ENCODE peak calls at places on chromosomes 4 and X, in four cellular contexts. S is astrocyte of the spinal cord, J is B cell, L is BJ. H is an unnamed sample.

GRCh38 chr4:40316782-40317635 is 18.1 kb upstream of the CHRNA9 start:
- DNase-seq in S (peak), J (peak), L (peak), H (peak)

GRCh38 chr4:3029464-3029863 is 44.9 kb downstream of the HTT-AS start:
- DNase-seq in S (no peak), J (no peak), L (no peak), H (no peak)

GRCh38 chrX:15142084-15142715 is 127.7 kb downstream of the ASB9 start:
- DNase-seq in S (peak), J (no peak), L (no peak), H (peak)

GRCh38 chr4:99853993-99854392 is 37.4 kb downstream of the DAPP1 start:
- DNase-seq in S (no peak), J (no peak), L (no peak), H (no peak)

GRCh38 chr4:99209671-99210070 is 9.4 kb downstream of the ADH6 start:
- DNase-seq in S (no peak), J (no peak), L (peak), H (no peak)

GRCh38 chr4:1209821-1210220 is 37.4 kb upstream of the SPON2 start:
- DNase-seq in S (peak), J (peak), L (peak), H (no peak)

GRCh38 chrX:128975716-128976115 is 547.6 kb downstream of the SMARCA1 start:
- DNase-seq in S (peak), J (no peak), L (no peak), H (peak)

GRCh38 chr4:26860922-26861433 is 337 bp downstream of the STIM2 start:
- DNase-seq in S (peak), J (peak), L (no peak), H (peak)

GRCh38 chr4:70718811-70719604 is 2.8 kb upstream of the RUFY3 start:
- DNase-seq in S (no peak), J (no peak), L (no peak), H (no peak)

GRCh38 chrX:112636951-112637541 is 42.7 kb downstream of the LHFPL1 start:
- DNase-seq in S (peak), J (no peak), L (peak), H (no peak)

GRCh38 chrX:134396174-134396573 is 63.8 kb upstream of the HPRT1 start:
- DNase-seq in S (no peak), J (no peak), L (no peak), H (no peak)

GRCh38 chr4:74878323-74878722 is 54.6 kb upstream of the PARM1 start:
- DNase-seq in S (no peak), J (no peak), L (no peak), H (no peak)

GRCh38 chr4:142098380-142098779 is 462.0 kb downstream of the IL15 start:
- DNase-seq in S (no peak), J (no peak), L (no peak), H (no peak)

GRCh38 chrX:44432641-44433040 is 89.2 kb upstream of the EFHC2 start:
- DNase-seq in S (no peak), J (no peak), L (no peak), H (no peak)

GRCh38 chr4:183257808-183258207 is 62.3 kb downstream of the CLDN22 start:
- DNase-seq in S (no peak), J (no peak), L (no peak), H (no peak)
- TF ChIP-seq CTCF in S (no peak), J (no peak), L (no peak), H (no peak)

GRCh38 chrX:119852410-119853353 is at the start of gene UPF3B:
- DNase-seq in S (peak), J (peak), L (peak), H (peak)

DNA sequence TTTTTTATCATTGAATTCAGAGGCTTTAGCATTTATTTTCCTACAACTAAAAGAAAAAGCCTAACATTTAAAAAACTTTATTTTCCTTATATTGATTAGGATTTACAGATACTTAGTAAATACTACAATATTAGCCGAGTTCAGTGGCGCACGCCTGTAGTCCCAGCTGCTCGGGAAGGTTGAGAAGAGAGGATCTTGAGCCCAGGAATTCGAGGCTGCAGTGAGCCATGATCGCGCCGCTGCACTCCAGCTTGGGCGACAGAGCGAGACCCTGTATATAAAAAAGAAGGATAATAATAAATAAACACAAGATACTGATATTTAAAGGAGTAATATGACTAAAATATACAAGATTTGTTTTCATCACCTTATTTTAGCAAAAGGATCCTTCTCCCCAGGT is 686 bp upstream of the UPF3B start:
- DNase-seq in S (no peak), J (no peak), L (no peak), H (no peak)
- TF ChIP-seq CTCF in S (no peak), J (no peak), L (no peak), H (no peak)

GRCh38 chrX:139429913-139430312 is 100.6 kb upstream of the F9 start:
- DNase-seq in S (no peak), J (no peak), L (no peak), H (peak)
- TF ChIP-seq CTCF in S (peak), J (no peak), L (no peak), H (peak)

DNA sequence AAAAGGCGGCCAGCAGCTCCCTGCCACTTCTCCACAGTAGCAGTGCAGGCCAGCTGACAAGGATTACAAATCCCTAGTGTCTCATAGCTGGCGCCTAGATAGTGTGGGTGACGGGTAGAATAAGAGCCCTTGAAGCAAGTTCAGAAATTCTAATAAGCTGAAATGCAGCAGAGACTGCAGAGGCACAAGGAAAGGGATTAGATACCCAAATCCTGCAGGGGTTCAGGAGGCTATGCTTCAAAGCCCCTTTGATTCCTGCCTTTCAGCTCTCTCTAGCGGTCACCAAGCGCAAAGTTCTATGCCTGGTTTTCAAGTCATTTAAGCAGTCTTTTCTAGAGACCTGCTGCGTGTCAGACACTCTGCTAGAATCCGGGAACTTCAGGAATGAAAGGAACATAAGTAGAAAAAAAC is 79.2 kb downstream of the RLIM start:
- DNase-seq in S (peak), J (peak), L (peak), H (no peak)
- TF ChIP-seq CTCF in S (peak), J (no peak), L (peak), H (no peak)

GRCh38 chrX:154711264-154711663 is 39.6 kb downstream of the GAB3 start:
- DNase-seq in S (no peak), J (no peak), L (no peak), H (no peak)
- TF ChIP-seq CTCF in S (no peak), J (no peak), L (no peak), H (no peak)

DNA sequence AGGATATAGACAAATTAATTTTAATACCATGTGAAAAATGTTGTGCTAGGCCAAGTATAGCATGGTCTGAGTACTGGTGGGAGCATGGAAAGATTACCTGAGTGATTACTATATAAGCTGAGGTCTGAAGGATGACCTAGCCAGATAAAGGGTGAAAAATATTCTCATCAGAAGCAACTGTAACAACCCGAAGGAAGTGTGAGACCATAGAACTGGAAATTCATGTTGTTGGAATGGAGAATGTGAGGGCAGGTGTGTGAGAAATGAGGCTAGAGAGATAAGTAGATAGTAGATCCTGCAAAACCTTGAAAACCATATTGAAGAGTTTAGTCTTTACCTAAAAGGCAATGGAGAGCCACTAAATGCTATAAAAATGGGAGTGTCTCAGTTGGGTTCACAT is 71.5 kb downstream of the ARFIP1 start:
- DNase-seq in S (no peak), J (no peak), L (no peak), H (no peak)
- TF ChIP-seq CTCF in S (no peak), J (no peak), L (no peak), H (no peak)

GRCh38 chrX:66728818-66729271 is 90.0 kb upstream of the EDA2R start:
- DNase-seq in S (peak), J (no peak), L (peak), H (peak)

GRCh38 chrX:66731398-66731797 is 92.5 kb upstream of the EDA2R start:
- DNase-seq in S (peak), J (no peak), L (no peak), H (peak)
- TF ChIP-seq CTCF in S (no peak), J (no peak), L (peak), H (no peak)

GRCh38 chrX:86805241-86805640 is 657.0 kb downstream of the DACH2 start:
- DNase-seq in S (no peak), J (no peak), L (no peak), H (no peak)

DNA sequence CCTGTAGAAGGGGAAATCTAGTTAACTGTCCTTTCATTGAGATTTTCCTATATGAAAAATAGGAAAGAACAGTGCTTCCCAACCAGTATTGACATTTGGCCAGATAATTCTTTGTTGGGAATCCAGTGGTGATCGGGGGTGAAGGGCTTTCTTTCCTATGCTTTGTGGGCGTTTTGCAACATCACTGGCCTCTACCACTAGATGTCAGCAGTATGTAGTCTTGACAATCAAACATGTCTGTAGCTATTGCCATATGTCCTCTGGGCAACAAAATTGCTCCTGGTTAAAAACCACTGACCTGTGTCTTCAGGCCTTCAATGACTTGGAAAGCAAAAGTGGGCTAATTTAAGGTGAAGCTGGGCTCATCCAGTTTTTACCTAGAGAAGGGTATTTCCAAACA is 658.5 kb downstream of the DACH2 start:
- DNase-seq in S (no peak), J (no peak), L (no peak), H (peak)
- TF ChIP-seq CTCF in S (peak), J (no peak), L (no peak), H (peak)

GRCh38 chr4:169000315-169000714 is 9.7 kb downstream of the CBR4 start:
- DNase-seq in S (no peak), J (no peak), L (no peak), H (no peak)

GRCh38 chr4:169008478-169008877 is 1.6 kb downstream of the CBR4 start:
- DNase-seq in S (no peak), J (no peak), L (no peak), H (no peak)

GRCh38 chr4:169009281-169010124 is 552 bp downstream of the CBR4 start:
- DNase-seq in S (peak), J (peak), L (no peak), H (peak)

GRCh38 chr4:169010125-169011023 is at the start of gene CBR4:
- DNase-seq in S (peak), J (peak), L (peak), H (peak)

GRCh38 chr4:169005453-169006099 is 4.5 kb downstream of the CBR4 start:
- DNase-seq in S (peak), J (no peak), L (no peak), H (peak)
- TF ChIP-seq CTCF in S (peak), J (peak), L (peak), H (peak)

GRCh38 chrX:11426712-11427081 is 133.5 kb downstream of the AMELX start:
- DNase-seq in S (no peak), J (no peak), L (no peak), H (no peak)

GRCh38 chrX:11430266-11430665 is 137.1 kb downstream of the AMELX start:
- DNase-seq in S (no peak), J (no peak), L (no peak), H (no peak)

GRCh38 chrX:11429543-11430085 is 136.4 kb downstream of the AMELX start:
- DNase-seq in S (no peak), J (no peak), L (no peak), H (no peak)

GRCh38 chrX:11424903-11425674 is 131.9 kb downstream of the AMELX start:
- DNase-seq in S (no peak), J (no peak), L (no peak), H (no peak)

DNA sequence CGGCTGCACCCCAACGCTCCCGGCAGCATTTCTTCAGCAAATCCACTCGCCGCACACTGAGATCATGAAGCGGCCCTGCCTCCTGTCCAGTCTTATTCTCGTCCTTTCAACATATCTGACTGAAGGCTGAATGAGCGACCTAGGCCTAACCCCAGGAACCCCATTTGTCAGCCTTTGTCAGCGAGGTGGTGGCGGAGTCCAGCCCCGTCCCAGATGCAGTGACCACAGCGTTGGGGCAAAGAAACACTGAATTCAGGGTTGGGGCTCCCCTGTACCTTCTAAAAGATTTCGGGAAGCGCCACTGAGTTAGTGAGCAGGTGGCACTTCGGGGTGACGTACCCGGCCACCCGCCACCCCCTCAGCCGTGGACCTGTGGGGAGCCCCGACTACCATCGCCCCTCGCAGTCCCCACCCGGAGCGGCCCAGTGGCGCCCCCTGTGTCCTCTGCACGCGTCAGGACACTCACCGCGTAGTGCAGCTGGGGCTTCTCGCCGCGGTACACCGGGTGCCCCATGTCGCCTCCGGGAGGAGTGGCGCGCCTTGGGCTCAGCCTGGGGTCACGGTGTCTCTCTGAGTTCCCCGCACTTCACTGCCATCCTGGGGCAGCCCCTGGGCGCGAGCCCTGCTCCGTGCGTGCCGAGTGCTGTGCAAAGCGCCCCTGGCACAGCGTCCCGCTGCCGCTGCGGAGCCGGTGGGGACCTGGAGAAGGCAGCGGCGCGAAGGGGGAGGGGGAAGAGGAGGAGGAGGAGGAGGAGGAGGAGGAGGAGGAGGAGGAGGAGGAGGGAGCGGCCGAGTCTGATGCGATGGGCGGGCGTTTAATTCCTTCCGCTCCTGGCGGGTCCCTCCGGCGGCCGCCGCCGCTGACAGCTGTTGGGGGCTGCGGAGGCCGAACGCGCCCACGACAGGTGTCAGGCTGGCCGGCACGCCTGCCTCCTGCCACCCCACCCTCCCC is 134.1 kb downstream of the AMELX start:
- DNase-seq in S (no peak), J (peak), L (no peak), H (no peak)
- TF ChIP-seq CTCF in S (peak), J (peak), L (peak), H (no peak)